ENCODE peak calls at places on chromosomes 11 and 22, in ten cellular contexts. One of them, this sample, is unnamed.

GRCh38 chr11:86519064-86519911 is 144.6 kb downstream of the CCDC81 start:
- DNase-seq in H4: no peak
- DNase-seq in lower leg skin: no peak
- DNase-seq in fibroblast of pulmonary artery: peak; percentile 78
- DNase-seq in Caco-2: no peak
- DNase-seq in iPS-NIHi11: no peak
- DNase-seq in GM12892: no peak
- DNase-seq in AG10803: peak; percentile 88
- DNase-seq in NCI-H1930: no peak
- DNase-seq in HuH-7: no peak
- DNase-seq in this sample: no peak

GRCh38 chr11:134224710-134225662 is 515 bp downstream of the VPS26B start:
- DNase-seq in H4: peak; percentile 13
- DNase-seq in lower leg skin: peak; percentile 94
- DNase-seq in fibroblast of pulmonary artery: peak; percentile 28
- DNase-seq in Caco-2: peak; percentile 50
- DNase-seq in iPS-NIHi11: peak; percentile 76
- DNase-seq in GM12892: no peak
- DNase-seq in AG10803: peak; percentile 12
- DNase-seq in NCI-H1930: no peak
- DNase-seq in HuH-7: peak; percentile 21
- DNase-seq in this sample: peak; percentile 60

GRCh38 chr11:100663996-100664395 is 23.1 kb upstream of the ARHGAP42 start:
- DNase-seq in H4: no peak
- DNase-seq in lower leg skin: no peak
- DNase-seq in fibroblast of pulmonary artery: no peak
- DNase-seq in Caco-2: no peak
- DNase-seq in iPS-NIHi11: no peak
- DNase-seq in GM12892: no peak
- DNase-seq in AG10803: no peak
- DNase-seq in NCI-H1930: no peak
- DNase-seq in HuH-7: no peak
- DNase-seq in this sample: no peak

GRCh38 chr11:86484795-86485166 is 110.1 kb downstream of the CCDC81 start:
- DNase-seq in H4: no peak
- DNase-seq in lower leg skin: no peak
- DNase-seq in fibroblast of pulmonary artery: no peak
- DNase-seq in Caco-2: no peak
- DNase-seq in iPS-NIHi11: no peak
- DNase-seq in GM12892: no peak
- DNase-seq in AG10803: peak; percentile 69
- DNase-seq in NCI-H1930: no peak
- DNase-seq in HuH-7: no peak
- DNase-seq in this sample: no peak

GRCh38 chr11:14029971-14030531 is 67.5 kb downstream of the SPON1 start:
- DNase-seq in H4: peak; percentile 66
- DNase-seq in lower leg skin: no peak
- DNase-seq in fibroblast of pulmonary artery: peak; percentile 79
- DNase-seq in Caco-2: no peak
- DNase-seq in iPS-NIHi11: peak; percentile 29
- DNase-seq in GM12892: no peak
- DNase-seq in AG10803: peak; percentile 66
- DNase-seq in NCI-H1930: no peak
- DNase-seq in HuH-7: no peak
- DNase-seq in this sample: no peak

GRCh38 chr22:24445481-24446290 is 18.3 kb downstream of the ADORA2A start:
- DNase-seq in H4: no peak
- DNase-seq in lower leg skin: no peak
- DNase-seq in fibroblast of pulmonary artery: no peak
- DNase-seq in Caco-2: no peak
- DNase-seq in iPS-NIHi11: no peak
- DNase-seq in GM12892: no peak
- DNase-seq in AG10803: no peak
- DNase-seq in NCI-H1930: no peak
- DNase-seq in HuH-7: no peak
- DNase-seq in this sample: no peak

GRCh38 chr11:14942735-14943134 is 29.4 kb downstream of the CALCA start:
- DNase-seq in H4: no peak
- DNase-seq in lower leg skin: no peak
- DNase-seq in fibroblast of pulmonary artery: no peak
- DNase-seq in Caco-2: no peak
- DNase-seq in iPS-NIHi11: no peak
- DNase-seq in GM12892: no peak
- DNase-seq in AG10803: no peak
- DNase-seq in NCI-H1930: no peak
- DNase-seq in HuH-7: no peak
- DNase-seq in this sample: no peak

GRCh38 chr22:22595001-22595835 is 36.2 kb upstream of the PRAME start:
- DNase-seq in H4: no peak
- DNase-seq in lower leg skin: peak; percentile 48
- DNase-seq in fibroblast of pulmonary artery: no peak
- DNase-seq in Caco-2: no peak
- DNase-seq in iPS-NIHi11: no peak
- DNase-seq in GM12892: no peak
- DNase-seq in AG10803: no peak
- DNase-seq in NCI-H1930: no peak
- DNase-seq in HuH-7: no peak
- DNase-seq in this sample: peak; percentile 26

GRCh38 chr11:120703358-120704152 is 192.0 kb downstream of the GRIK4 start:
- DNase-seq in H4: no peak
- DNase-seq in lower leg skin: no peak
- DNase-seq in fibroblast of pulmonary artery: no peak
- DNase-seq in Caco-2: no peak
- DNase-seq in iPS-NIHi11: no peak
- DNase-seq in GM12892: no peak
- DNase-seq in AG10803: no peak
- DNase-seq in NCI-H1930: no peak
- DNase-seq in HuH-7: no peak
- DNase-seq in this sample: no peak

GRCh38 chr11:75582935-75583709 is 21.1 kb downstream of the SERPINH1 start:
- DNase-seq in H4: peak; percentile 33
- DNase-seq in lower leg skin: peak; percentile 92
- DNase-seq in fibroblast of pulmonary artery: peak; percentile 61
- DNase-seq in Caco-2: peak; percentile 93
- DNase-seq in iPS-NIHi11: peak; percentile 90
- DNase-seq in GM12892: peak; percentile 89
- DNase-seq in AG10803: peak; percentile 67
- DNase-seq in NCI-H1930: peak; percentile 67
- DNase-seq in HuH-7: peak; percentile 90
- DNase-seq in this sample: peak; percentile 89

GRCh38 chr11:118415739-118416068 is 14.3 kb downstream of the ATP5MG start:
- DNase-seq in H4: peak; percentile 96
- DNase-seq in lower leg skin: no peak
- DNase-seq in fibroblast of pulmonary artery: peak; percentile 94
- DNase-seq in Caco-2: no peak
- DNase-seq in iPS-NIHi11: peak; percentile 58
- DNase-seq in GM12892: no peak
- DNase-seq in AG10803: peak; percentile 97
- DNase-seq in NCI-H1930: no peak
- DNase-seq in HuH-7: no peak
- DNase-seq in this sample: no peak

GRCh38 chr11:45045692-45046471 is 95.2 kb upstream of the TP53I11 start:
- DNase-seq in H4: peak; percentile 48
- DNase-seq in lower leg skin: peak; percentile 95
- DNase-seq in fibroblast of pulmonary artery: peak; percentile 75
- DNase-seq in Caco-2: peak; percentile 5
- DNase-seq in iPS-NIHi11: no peak
- DNase-seq in GM12892: no peak
- DNase-seq in AG10803: peak; percentile 72
- DNase-seq in NCI-H1930: no peak
- DNase-seq in HuH-7: no peak
- DNase-seq in this sample: no peak

GRCh38 chr11:34972892-34973291 is 56.5 kb downstream of the PDHX start:
- DNase-seq in H4: peak; percentile 92
- DNase-seq in lower leg skin: no peak
- DNase-seq in fibroblast of pulmonary artery: peak; percentile 34
- DNase-seq in Caco-2: no peak
- DNase-seq in iPS-NIHi11: no peak
- DNase-seq in GM12892: no peak
- DNase-seq in AG10803: peak; percentile 63
- DNase-seq in NCI-H1930: no peak
- DNase-seq in HuH-7: no peak
- DNase-seq in this sample: no peak